ENCODE peak calls at places on chromosome 11, in eight cellular contexts. C, J, O, T, Z, Q, L and I are unnamed samples.

GRCh38 chr11:17590463-17590862 is 43.4 kb downstream of the OTOG start:
- DNase-seq in T (no peak), C (no peak), J (no peak), Q (no peak), Z (no peak), O (no peak), L (no peak), I (no peak)

GRCh38 chr11:70159612-70160570 is 43.2 kb upstream of the FADD start:
- DNase-seq in Z (no peak), C (no peak), L (no peak), T (no peak), J (peak), Q (peak), O (no peak), I (no peak)

GRCh38 chr11:93741882-93742226 is 382 bp downstream of the C11orf54 start:
- DNase-seq in J (peak), L (no peak), O (no peak), C (no peak), Z (no peak), Q (no peak), T (no peak), I (no peak)

GRCh38 chr11:114564836-114565235 is 5.2 kb upstream of the NXPE1 start:
- DNase-seq in O (no peak), Z (no peak), L (no peak), C (no peak), T (no peak), J (no peak), Q (no peak), I (no peak)

GRCh38 chr11:67022961-67023956 is at the start of gene SYT12:
- DNase-seq in O (no peak), C (peak), Q (no peak), T (no peak), L (no peak), Z (no peak), J (no peak), I (no peak)

GRCh38 chr11:2760196-2760871 is 60.5 kb upstream of the KCNQ1OT1 start:
- DNase-seq in C (no peak), T (no peak), Q (peak), Z (no peak), J (no peak), L (peak), O (peak), I (no peak)

GRCh38 chr11:128735935-128736610 is 42.2 kb downstream of the FLI1 start:
- DNase-seq in Q (no peak), J (no peak), L (no peak), Z (no peak), C (no peak), O (no peak), T (no peak), I (peak)

GRCh38 chr11:69321877-69322350 is 28.0 kb downstream of the MYEOV start:
- DNase-seq in J (peak), Z (no peak), C (no peak), T (no peak), O (no peak), L (peak), Q (no peak), I (no peak)

GRCh38 chr11:99693941-99694492 is 673.3 kb downstream of the CNTN5 start:
- DNase-seq in T (no peak), C (no peak), L (no peak), Z (no peak), Q (no peak), O (no peak), J (no peak), I (no peak)

GRCh38 chr11:1653541-1654387 is 24.2 kb downstream of the KRTAP5-5 start:
- DNase-seq in C (no peak), Z (no peak), O (no peak), J (no peak), T (no peak), L (no peak), Q (no peak), I (no peak)

GRCh38 chr11:33652001-33652400 is 48.6 kb downstream of the C11orf91 start:
- DNase-seq in Z (no peak), Q (no peak), O (no peak), J (no peak), L (no peak), T (no peak), C (no peak), I (no peak)